ENCODE peak calls at places on chromosomes 1 and 21, in five cellular contexts. M is activated naive CD4-positive, alpha-beta T cell treated with anti-CD3 and anti-CD28 coated beads, Interleukin-2, amount 50 U/mL, for 16 hours; J is sciatic nerve; G is lower lobe of right lung; U is IMR-90. K is an unnamed sample.

GRCh38 chr21:46560568-46561447 is 44.1 kb downstream of the S100B start:
- DNase-seq in M (no peak), U (no peak), G (peak; percentile 37), J (peak; percentile 50), K (peak; percentile 27)

GRCh38 chr1:211485480-211485857 is 6.5 kb downstream of the RD3 start:
- DNase-seq in M (no peak), J (no peak), G (no peak), U (no peak), K (no peak)

GRCh38 chr1:152029144-152029936 is 7.5 kb downstream of the S100A11 start:
- DNase-seq in J (no peak), M (peak; percentile 24), U (peak; percentile 43), G (no peak), K (no peak)

GRCh38 chr1:101178341-101178687 is 58.5 kb upstream of the S1PR1 start:
- DNase-seq in G (no peak), M (peak; percentile 23), U (no peak), J (no peak), K (no peak)

GRCh38 chr21:14403681-14404318 is 20.9 kb upstream of the HSPA13 start:
- DNase-seq in M (no peak), J (no peak), U (peak; percentile 45), G (no peak), K (peak; percentile 35)

GRCh38 chr1:2214541-2215241 is 13.4 kb upstream of the SKI start:
- DNase-seq in U (no peak), J (peak; percentile 78), M (no peak), G (peak; percentile 64), K (no peak)

GRCh38 chr1:241518447-241519307 is 878 bp downstream of the FH start:
- DNase-seq in G (peak; percentile 60), U (peak; percentile 25), J (peak; percentile 62), M (peak; percentile 29), K (peak; percentile 48)

GRCh38 chr1:23568608-23569383 is 9.5 kb upstream of the ID3 start:
- DNase-seq in U (no peak), G (no peak), M (no peak), J (no peak), K (no peak)

GRCh38 chr1:96306809-96307208 is 414.8 kb upstream of the PTBP2 start:
- DNase-seq in J (no peak), U (peak; percentile 71), G (no peak), M (no peak), K (no peak)

GRCh38 chr1:42788021-42788420 is 3.2 kb downstream of the TMEM269 start:
- DNase-seq in J (no peak), G (no peak), U (no peak), M (no peak), K (no peak)

GRCh38 chr21:42554251-42554937 is 40.7 kb downstream of the SLC37A1 start:
- DNase-seq in M (no peak), U (no peak), G (no peak), J (peak; percentile 27), K (no peak)

GRCh38 chr1:94258873-94259331 is 21.5 kb upstream of the ARHGAP29 start:
- DNase-seq in U (peak; percentile 92), J (peak; percentile 72), G (no peak), M (no peak), K (no peak)

GRCh38 chr1:175877939-175878730 is 134.7 kb upstream of the TNR start:
- DNase-seq in M (no peak), U (no peak), J (no peak), G (no peak), K (no peak)

GRCh38 chr1:81800741-81801031 is at the start of gene ADGRL2:
- DNase-seq in G (no peak), M (no peak), U (no peak), J (peak; percentile 63), K (no peak)

GRCh38 chr21:34908424-34909055 is 140.6 kb downstream of the RUNX1 start:
- DNase-seq in M (no peak), J (no peak), G (no peak), U (no peak), K (no peak)

GRCh38 chr1:214154596-214155261 is 126.2 kb upstream of the SMYD2 start:
- DNase-seq in M (no peak), U (no peak), J (no peak), G (no peak), K (no peak)

GRCh38 chr1:86156571-86157455 is at the start of gene COL24A1:
- DNase-seq in M (no peak), G (peak; percentile 58), J (peak; percentile 69), U (peak; percentile 83), K (no peak)

GRCh38 chr1:90959352-90960206 is 62.3 kb downstream of the ZNF644 start:
- DNase-seq in M (no peak), U (peak; percentile 47), J (no peak), G (no peak), K (no peak)

GRCh38 chr21:36134820-36135390 is at the start of gene CBR3:
- DNase-seq in U (peak; percentile 41), M (peak; percentile 71), G (peak; percentile 68), J (peak; percentile 88), K (peak; percentile 29)

GRCh38 chr21:27190601-27191000 is 223.7 kb upstream of the ADAMTS5 start:
- DNase-seq in U (peak; percentile 50), J (no peak), M (no peak), G (no peak), K (no peak)

GRCh38 chr21:38773108-38774061 is 32.3 kb upstream of the ETS2 start:
- DNase-seq in M (no peak), U (peak; percentile 99), G (no peak), J (no peak), K (no peak)

GRCh38 chr1:11654571-11655262 is at the start of gene FBXO44:
- DNase-seq in J (peak; percentile 80), U (no peak), G (peak; percentile 82), M (peak; percentile 74), K (peak; percentile 65)

GRCh38 chr1:22143065-22143514 is at the start of gene WNT4:
- DNase-seq in M (no peak), G (peak; percentile 64), U (no peak), J (no peak), K (no peak)

GRCh38 chr1:150981177-150981804 is 801 bp upstream of the ANXA9 start:
- DNase-seq in U (no peak), J (no peak), G (peak; percentile 69), M (no peak), K (no peak)

GRCh38 chr1:241939798-241940197 is 17.8 kb upstream of the BECN2 start:
- DNase-seq in U (no peak), M (no peak), J (no peak), G (no peak), K (no peak)

GRCh38 chr1:87213126-87213496 is 115.6 kb upstream of the LMO4 start:
- DNase-seq in M (no peak), G (no peak), U (no peak), J (no peak), K (no peak)

GRCh38 chr1:65827346-65827745 is 34.7 kb downstream of the PDE4B start:
- DNase-seq in U (peak; percentile 58), M (no peak), G (no peak), J (no peak), K (no peak)

GRCh38 chr1:228185641-228185965 is 20.0 kb downstream of the IBA57 start:
- DNase-seq in M (no peak), G (no peak), J (no peak), U (no peak), K (peak; percentile 49)

GRCh38 chr1:109615879-109616278 is 3.5 kb downstream of the GNAT2 start:
- DNase-seq in G (peak; percentile 72), M (no peak), U (peak; percentile 46), J (no peak), K (peak; percentile 22)

K was measured in CD4-positive, CD25-positive, alpha-beta regulatory T cell.